ENCODE peak calls at places on chromosomes 6 and 20, in seven cellular contexts. E is DND-41, G is neural progenitor cell, I is K562, D is IMR-90, L is Karpas-422, N is fibroblast of lung. T is an unnamed sample. For H3K4me1, the result is how much of the 10 kb centered on the place peaks cover.

GRCh38 chr20:45967551-45968080 is 4.4 kb downstream of the ZNF335 start:
- DNase-seq in E (no peak), G (no peak), I (no peak), D (no peak), L (no peak), N (no peak), T (no peak)

GRCh38 chr6:128370072-128370471 is 150.3 kb downstream of the PTPRK start:
- DNase-seq in E (no peak), G (no peak), I (no peak), D (peak), L (no peak), N (peak), T (peak)

GRCh38 chr6:153031335-153031955 is 28.9 kb upstream of the MTRF1L start:
- DNase-seq in E (no peak), G (no peak), I (no peak), D (peak), L (no peak), N (peak), T (peak)

GRCh38 chr6:122913558-122913957 is 82.5 kb upstream of the CLVS2 start:
- DNase-seq in E (no peak), G (no peak), I (no peak), D (no peak), L (no peak), N (no peak), T (no peak)

GRCh38 chr6:107811591-107812218 is 12.4 kb downstream of the SCML4 start:
- DNase-seq in E (no peak), G (no peak), I (no peak), D (peak), L (no peak), N (no peak), T (peak)

GRCh38 chr6:112839525-112839961 is 492.4 kb downstream of the RFPL4B start:
- DNase-seq in E (no peak), G (peak), I (no peak), D (peak), L (no peak), N (peak), T (peak)

GRCh38 chr20:22590662-22591061 is 6.3 kb upstream of the FOXA2 start:
- DNase-seq in E (no peak), G (no peak), I (no peak), D (no peak), L (no peak), N (no peak), T (no peak)

GRCh38 chr6:136341967-136342366 is 52.3 kb upstream of the BCLAF1 start:
- DNase-seq in E (no peak), G (no peak), I (peak), D (no peak), L (peak), N (no peak), T (no peak)

GRCh38 chr6:46042355-46042999 is 26.8 kb upstream of the CLIC5 start:
- DNase-seq in E (peak), G (peak), I (peak), D (peak), L (peak), N (peak), T (peak)

GRCh38 chr6:133242761-133243590 is 1.8 kb downstream of the EYA4 start:
- DNase-seq in E (no peak), G (peak), I (no peak), D (peak), L (no peak), N (peak), T (no peak)

GRCh38 chr20:45052698-45053440 is 48.1 kb downstream of the KCNS1 start:
- DNase-seq in E (peak), G (no peak), I (no peak), D (peak), L (no peak), N (peak), T (peak)

GRCh38 chr20:60037120-60037499 is 78.9 kb downstream of the CDH26 start:
- DNase-seq in E (no peak), G (no peak), I (no peak), D (peak), L (peak), N (no peak), T (peak)

GRCh38 chr20:38152175-38153010 is 12.7 kb downstream of the TGM2 start:
- DNase-seq in E (no peak), G (no peak), I (no peak), D (peak), L (no peak), N (peak), T (peak)

GRCh38 chr6:17585766-17586502 is 14.2 kb upstream of the FAM8A1 start:
- DNase-seq in E (no peak), G (peak), I (no peak), D (no peak), L (peak), N (no peak), T (no peak)

GRCh38 chr6:145017516-145017915 is 717.8 kb downstream of the EPM2A start:
- DNase-seq in E (no peak), G (no peak), I (no peak), D (peak), L (no peak), N (no peak), T (no peak)

GRCh38 chr6:144922120-144922722 is 637.1 kb downstream of the UTRN start:
- DNase-seq in E (no peak), G (no peak), I (no peak), D (peak), L (no peak), N (peak), T (no peak)

GRCh38 chr6:130945401-130945919 is 117.6 kb downstream of the EPB41L2 start:
- DNase-seq in E (no peak), G (no peak), I (no peak), D (peak), L (no peak), N (no peak), T (peak)

GRCh38 chr6:105573556-105573955 is 170.7 kb upstream of the PREP start:
- DNase-seq in E (no peak), G (no peak), I (no peak), D (no peak), L (no peak), N (no peak), T (peak)

GRCh38 chr6:163956571-163957407 is 542.3 kb downstream of the QKI start:
- DNase-seq in E (peak), G (peak), I (peak), D (peak), L (peak), N (peak), T (peak)

GRCh38 chr6:130467146-130467545 is 101.3 kb downstream of the TMEM200A start:
- DNase-seq in E (no peak), G (no peak), I (no peak), D (no peak), L (no peak), N (no peak), T (no peak)

GRCh38 chr6:6736753-6737654 is 148.5 kb downstream of the LY86 start:
- DNase-seq in E (no peak), G (peak), I (peak), D (no peak), L (no peak), N (peak), T (no peak)

GRCh38 chr6:170455335-170455979 is 97.7 kb downstream of the PSMB1 start:
- DNase-seq in E (no peak), G (no peak), I (no peak), D (no peak), L (no peak), N (no peak), T (no peak)

GRCh38 chr6:75145976-75146375 is 59.9 kb downstream of the COL12A1 start:
- DNase-seq in E (no peak), G (peak), I (no peak), D (no peak), L (no peak), N (no peak), T (no peak)

GRCh38 chr6:106470811-106471210 is 110.3 kb downstream of the CRYBG1 start:
- DNase-seq in E (no peak), G (no peak), I (no peak), D (no peak), L (no peak), N (no peak), T (peak)

GRCh38 chr6:108535079-108535742 is 25.5 kb upstream of the FOXO3 start:
- DNase-seq in E (no peak), G (no peak), I (no peak), D (no peak), L (peak), N (no peak), T (no peak)

GRCh38 chr6:105259912-105260889 is 80.4 kb upstream of the POPDC3 start:
- DNase-seq in E (no peak), G (peak), I (no peak), D (no peak), L (no peak), N (no peak), T (peak)

GRCh38 chr6:106513813-106514212 is 115.5 kb downstream of the RTN4IP1 start:
- DNase-seq in E (peak), G (no peak), I (no peak), D (no peak), L (peak), N (peak), T (no peak)

GRCh38 chr20:11267131-11267761 is 593.4 kb upstream of the JAG1 start:
- DNase-seq in E (no peak), G (peak), I (peak), D (peak), L (no peak), N (peak), T (peak)

GRCh38 chr6:14450133-14451040 is 332.8 kb downstream of the CD83 start:
- DNase-seq in E (no peak), G (peak), I (no peak), D (peak), L (no peak), N (peak), T (no peak)

DNA sequence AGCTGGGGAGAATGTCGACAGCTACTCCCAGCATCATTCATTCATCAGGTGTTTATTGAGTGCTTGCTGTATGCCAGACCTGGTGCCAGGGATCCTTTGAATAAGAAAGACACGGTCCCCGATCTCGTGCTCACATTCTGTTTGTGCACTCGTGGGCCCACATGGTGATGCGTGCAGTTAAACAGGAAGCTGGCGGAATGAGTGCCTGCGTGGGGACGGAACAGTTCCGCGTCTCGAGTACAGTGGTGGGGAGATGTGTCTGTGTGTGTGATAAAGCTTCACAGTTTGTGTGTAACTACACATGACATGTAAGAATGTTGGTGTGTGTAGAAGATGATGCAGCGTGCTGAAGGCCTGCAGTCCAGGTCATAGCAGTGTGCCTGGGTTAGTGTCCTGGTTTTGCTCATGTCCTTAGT is 6.5 kb downstream of the RBM38 start:
- DNase-seq in E (peak), G (no peak), I (no peak), D (no peak), L (peak), N (no peak), T (no peak)
- H3K4me1 ChIP-seq in E (half or more), G (under half), I (half or more), D (under half), L (half or more), N (under half), T (under half)

GRCh38 chr6:159980474-159980873 is 11.6 kb downstream of the IGF2R start:
- DNase-seq in E (no peak), G (no peak), I (no peak), D (no peak), L (no peak), N (no peak), T (no peak)
- H3K9ac ChIP-seq in E (peak), G (no peak), I (no peak), D (no peak), L (no peak), N (no peak), T (no peak)

DNA sequence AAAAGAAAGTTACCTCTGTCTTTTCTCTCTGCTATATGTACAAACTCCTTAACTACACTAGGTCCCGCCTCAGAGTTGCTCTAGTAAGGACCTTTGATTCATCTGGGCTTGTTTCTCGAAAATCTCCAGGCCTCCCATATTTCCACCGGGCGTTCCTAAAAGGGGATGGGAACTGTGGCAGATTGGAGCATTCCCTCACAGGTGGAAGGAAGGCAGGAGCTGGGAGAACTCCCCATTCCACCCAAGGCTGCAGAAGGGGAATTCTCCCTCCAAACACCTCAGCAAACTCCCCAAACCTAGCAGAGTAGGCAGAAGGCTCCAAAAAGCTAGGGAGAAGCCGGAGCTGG is 1.6 kb upstream of the TFAP2A start:
- DNase-seq in E (no peak), G (no peak), I (no peak), D (no peak), L (no peak), N (no peak), T (no peak)
- H3K4me1 ChIP-seq in E (under half), G (half or more), I (half or more), D (under half), L (under half), N (under half), T (under half)

DNA sequence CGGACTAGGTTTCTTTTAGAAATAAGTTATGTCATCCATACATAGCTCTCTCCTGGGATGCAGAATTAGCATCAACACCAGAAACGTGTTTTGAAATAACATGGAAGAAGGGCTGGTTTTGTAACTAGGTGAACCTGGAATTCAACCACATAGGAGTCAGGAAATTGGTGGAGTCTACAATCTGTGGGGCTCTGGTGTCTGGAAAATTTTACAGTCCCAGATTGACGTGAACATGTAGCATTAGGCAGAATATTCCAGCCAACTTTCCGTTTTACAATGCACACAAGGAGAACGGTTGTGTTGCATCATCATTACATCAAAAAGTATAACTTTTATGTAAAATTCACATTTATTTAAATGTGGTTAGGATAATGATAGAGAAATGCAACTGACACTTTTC is 1.9 kb downstream of the KCNQ5 start:
- DNase-seq in E (no peak), G (no peak), I (no peak), D (no peak), L (peak), N (no peak), T (no peak)
- H3K9ac ChIP-seq in E (peak), G (no peak), I (peak), D (no peak), L (peak), N (no peak), T (no peak)

DNA sequence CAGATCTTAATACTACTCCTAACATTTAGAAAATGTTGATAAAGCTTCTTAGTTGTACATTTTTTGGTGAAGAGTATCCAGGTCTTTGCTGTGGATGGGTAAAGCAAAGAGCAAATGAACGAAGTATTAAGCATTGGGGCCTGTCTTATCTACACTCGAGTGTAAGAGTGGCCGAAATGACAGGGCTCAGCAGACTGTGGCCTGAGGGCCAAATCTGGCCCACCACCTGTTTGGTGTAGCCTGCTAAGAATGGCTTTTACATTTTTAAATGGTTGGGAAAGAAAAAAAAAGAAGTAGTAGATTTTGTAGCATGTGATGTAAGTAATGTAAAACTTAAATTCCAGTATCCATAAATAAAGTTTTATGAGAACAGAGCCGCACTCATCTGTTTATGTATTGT is 19.4 kb upstream of the MAPK13 start:
- DNase-seq in E (no peak), G (no peak), I (no peak), D (no peak), L (no peak), N (no peak), T (no peak)
- H3K4me1 ChIP-seq in E (under half), G (under half), I (under half), D (under half), L (half or more), N (under half), T (under half)

T was measured in astrocyte.